ENCODE peak calls at places on chromosomes 5 and 9, in eight cellular contexts. Q is SW480, L is HCEC 1CT, Z is non-pigmented ciliary epithelial cell, K is NCI-H1105, E is AG09309, Y is stomach, F is iris pigment epithelial cell. P is an unnamed sample.

GRCh38 chr5:157370967-157371366 is 89.0 kb upstream of the NIPAL4 start:
- DNase-seq in Z (no peak), Y (no peak), L (peak), K (no peak), F (peak), Q (no peak), E (no peak), P (no peak)

GRCh38 chr9:129626944-129627297 is 958 bp downstream of the NTMT1 start:
- DNase-seq in F (peak), K (no peak), Z (peak), E (no peak), Q (no peak), L (peak), Y (no peak), P (no peak)

GRCh38 chr5:435156-435790 is 7.7 kb upstream of the EXOC3 start:
- DNase-seq in K (no peak), L (no peak), Y (no peak), F (no peak), Q (no peak), E (no peak), Z (no peak), P (no peak)

GRCh38 chr5:112002368-112002767 is 245.4 kb upstream of the NREP start:
- DNase-seq in F (peak), Q (no peak), K (no peak), E (no peak), L (no peak), Z (no peak), Y (no peak), P (no peak)

GRCh38 chr9:93133641-93134017 is 422 bp downstream of the NINJ1 start:
- DNase-seq in Z (peak), L (peak), E (peak), Q (peak), K (peak), F (peak), Y (peak), P (no peak)

GRCh38 chr5:180390441-180391190 is 37.5 kb upstream of the GFPT2 start:
- DNase-seq in Q (peak), F (peak), L (no peak), E (no peak), K (no peak), Z (no peak), Y (no peak), P (no peak)

GRCh38 chr9:127521919-127522304 is 70.6 kb downstream of the LRSAM1 start:
- DNase-seq in L (no peak), K (no peak), Z (no peak), E (no peak), Q (peak), F (no peak), Y (peak), P (no peak)

GRCh38 chr5:35308391-35308790 is 78.1 kb upstream of the PRLR start:
- DNase-seq in E (no peak), F (no peak), Y (no peak), Q (no peak), Z (no peak), L (no peak), K (no peak), P (no peak)

GRCh38 chr9:116550728-116551436 is 136.2 kb upstream of the TRIM32 start:
- DNase-seq in Y (no peak), Z (no peak), E (no peak), F (peak), Q (no peak), L (peak), K (no peak), P (no peak)

GRCh38 chr5:163504091-163504931 is 1.1 kb upstream of the MAT2B start:
- DNase-seq in Y (peak), Z (no peak), F (peak), E (no peak), L (peak), K (no peak), Q (peak), P (peak)

GRCh38 chr5:1105350-1106265 is 6.3 kb downstream of the SLC12A7 start:
- DNase-seq in F (no peak), Y (peak), K (no peak), Z (no peak), L (no peak), Q (peak), E (no peak), P (no peak)